ENCODE peak calls at places on chromosomes 3 and 15, in nine cellular contexts. F, H, Q, G, P, Y, Z, W and B are unnamed samples. For H3K36me3 and H3K4me1, the result is how much of the 10 kb centered on the place peaks cover.

GRCh38 chr15:70345251-70346019 is 247.7 kb upstream of the TLE3 start:
- DNase-seq in F (no peak), H (no peak), Q (no peak), G (no peak), P (no peak), Y (no peak), Z (no peak), W (peak), B (no peak)

GRCh38 chr3:71503525-71504249 is 79.8 kb downstream of the FOXP1 start:
- DNase-seq in F (no peak), H (no peak), Q (no peak), G (no peak), P (peak), Y (peak), Z (no peak), W (no peak), B (no peak)

GRCh38 chr3:6671363-6671762 is 189.6 kb upstream of the GRM7 start:
- DNase-seq in F (no peak), H (no peak), Q (no peak), G (no peak), P (no peak), Y (no peak), Z (no peak), W (no peak), B (no peak)

GRCh38 chr15:67156426-67156825 is 91.0 kb downstream of the SMAD3 start:
- DNase-seq in F (no peak), H (no peak), Q (no peak), G (no peak), P (no peak), Y (peak), Z (no peak), W (no peak), B (no peak)

GRCh38 chr3:69142090-69142489 is 19.7 kb upstream of the LMOD3 start:
- DNase-seq in F (no peak), H (no peak), Q (no peak), G (no peak), P (peak), Y (no peak), Z (no peak), W (no peak), B (no peak)

GRCh38 chr3:61157414-61157813 is 93.8 kb downstream of the FHIT start:
- DNase-seq in F (no peak), H (no peak), Q (no peak), G (no peak), P (no peak), Y (no peak), Z (no peak), W (no peak), B (no peak)

GRCh38 chr3:58588030-58588614 is 10.9 kb upstream of the FAM107A start:
- DNase-seq in F (no peak), H (no peak), Q (peak), G (no peak), P (peak), Y (no peak), Z (no peak), W (no peak), B (no peak)

GRCh38 chr3:59573911-59574310 is 524.1 kb upstream of the CFAP20DC start:
- DNase-seq in F (no peak), H (no peak), Q (no peak), G (peak), P (peak), Y (peak), Z (peak), W (peak), B (no peak)

GRCh38 chr3:136567599-136568188 is 184.5 kb downstream of the STAG1 start:
- DNase-seq in F (no peak), H (no peak), Q (no peak), G (no peak), P (no peak), Y (no peak), Z (no peak), W (no peak), B (no peak)

GRCh38 chr3:10467904-10468610 is 37.3 kb downstream of the ATP2B2 start:
- DNase-seq in F (no peak), H (no peak), Q (no peak), G (peak), P (no peak), Y (no peak), Z (no peak), W (no peak), B (no peak)

GRCh38 chr3:160691151-160691550 is 14.2 kb downstream of the ARL14 start:
- DNase-seq in F (no peak), H (no peak), Q (no peak), G (no peak), P (no peak), Y (no peak), Z (no peak), W (no peak), B (no peak)

GRCh38 chr3:82015241-82015640 is 253.8 kb upstream of the GBE1 start:
- DNase-seq in F (no peak), H (no peak), Q (no peak), G (no peak), P (peak), Y (no peak), Z (no peak), W (no peak), B (no peak)

GRCh38 chr3:122615303-122615702 is 37.9 kb downstream of the PARP15 start:
- DNase-seq in F (no peak), H (no peak), Q (no peak), G (no peak), P (no peak), Y (no peak), Z (no peak), W (no peak), B (no peak)

GRCh38 chr15:69561071-69561784 is 108.6 kb downstream of the RPLP1 start:
- DNase-seq in F (no peak), H (peak), Q (no peak), G (no peak), P (no peak), Y (no peak), Z (no peak), W (no peak), B (no peak)

GRCh38 chr15:52137432-52138357 is 25.1 kb upstream of the BCL2L10 start:
- DNase-seq in F (no peak), H (no peak), Q (no peak), G (no peak), P (no peak), Y (no peak), Z (no peak), W (no peak), B (peak)

GRCh38 chr3:42188365-42188764 is 77.6 kb downstream of the CCK start:
- DNase-seq in F (no peak), H (no peak), Q (no peak), G (no peak), P (no peak), Y (no peak), Z (no peak), W (no peak), B (no peak)

GRCh38 chr15:70342141-70342540 is 244.4 kb upstream of the TLE3 start:
- DNase-seq in F (no peak), H (no peak), Q (no peak), G (no peak), P (no peak), Y (no peak), Z (no peak), W (peak), B (peak)

GRCh38 chr3:71858493-71859127 is 73.7 kb upstream of the PROK2 start:
- DNase-seq in F (no peak), H (no peak), Q (no peak), G (no peak), P (no peak), Y (no peak), Z (no peak), W (no peak), B (no peak)

GRCh38 chr15:69032006-69032405 is 17.5 kb downstream of the NOX5 start:
- DNase-seq in F (no peak), H (no peak), Q (no peak), G (no peak), P (no peak), Y (no peak), Z (no peak), W (no peak), B (no peak)

GRCh38 chr3:113269661-113270060 is 58.3 kb downstream of the BOC start:
- DNase-seq in F (no peak), H (no peak), Q (no peak), G (no peak), P (no peak), Y (no peak), Z (no peak), W (no peak), B (no peak)

GRCh38 chr3:157573281-157573680 is 70.1 kb upstream of the VEPH1 start:
- DNase-seq in F (no peak), H (no peak), Q (no peak), G (no peak), P (no peak), Y (no peak), Z (no peak), W (no peak), B (no peak)

GRCh38 chr3:21803604-21804003 is 52.6 kb upstream of the ZNF385D start:
- DNase-seq in F (no peak), H (no peak), Q (no peak), G (no peak), P (no peak), Y (no peak), Z (no peak), W (no peak), B (no peak)

GRCh38 chr15:31157644-31158069 is 56.1 kb upstream of the TRPM1 start:
- DNase-seq in F (no peak), H (no peak), Q (peak), G (no peak), P (no peak), Y (no peak), Z (no peak), W (no peak), B (peak)

GRCh38 chr15:44719293-44719999 is 8.1 kb downstream of the B2M start:
- DNase-seq in F (peak), H (no peak), Q (peak), G (no peak), P (peak), Y (no peak), Z (no peak), W (no peak), B (no peak)

GRCh38 chr3:196603683-196604082 is 35.2 kb downstream of the FBXO45 start:
- DNase-seq in F (no peak), H (no peak), Q (no peak), G (no peak), P (no peak), Y (no peak), Z (no peak), W (no peak), B (no peak)

GRCh38 chr3:16086690-16087089 is 87.8 kb upstream of the GALNT15 start:
- DNase-seq in F (no peak), H (no peak), Q (no peak), G (no peak), P (no peak), Y (no peak), Z (no peak), W (no peak), B (no peak)

GRCh38 chr3:70849911-70850699 is 537.7 kb upstream of the MDFIC2 start:
- DNase-seq in F (no peak), H (no peak), Q (no peak), G (no peak), P (peak), Y (peak), Z (peak), W (no peak), B (no peak)

GRCh38 chr15:98684995-98685525 is 36.7 kb downstream of the IGF1R start:
- DNase-seq in F (no peak), H (no peak), Q (no peak), G (no peak), P (peak), Y (no peak), Z (no peak), W (no peak), B (no peak)

GRCh38 chr3:141407043-141407442 is 38.7 kb downstream of the ZBTB38 start:
- DNase-seq in F (no peak), H (no peak), Q (peak), G (peak), P (peak), Y (no peak), Z (peak), W (peak), B (no peak)

GRCh38 chr3:188286087-188286513 is 132.1 kb downstream of the LPP start:
- DNase-seq in F (no peak), H (no peak), Q (no peak), G (peak), P (peak), Y (peak), Z (peak), W (no peak), B (peak)

GRCh38 chr15:83092309-83092976 is 15.0 kb upstream of the TM6SF1 start:
- DNase-seq in F (peak), H (no peak), Q (no peak), G (no peak), P (peak), Y (peak), Z (peak), W (no peak), B (no peak)

GRCh38 chr15:39785139-39785538 is 2.5 kb upstream of the FSIP1 start:
- DNase-seq in F (no peak), H (no peak), Q (peak), G (no peak), P (no peak), Y (no peak), Z (no peak), W (no peak), B (peak)

GRCh38 chr15:84840741-84841429 is 23.7 kb downstream of the ALPK3 start:
- DNase-seq in F (no peak), H (peak), Q (no peak), G (peak), P (peak), Y (peak), Z (peak), W (peak), B (peak)

GRCh38 chr3:149363053-149363452 is 14.4 kb downstream of the TM4SF1 start:
- DNase-seq in F (no peak), H (no peak), Q (no peak), G (no peak), P (peak), Y (peak), Z (no peak), W (no peak), B (no peak)

DNA sequence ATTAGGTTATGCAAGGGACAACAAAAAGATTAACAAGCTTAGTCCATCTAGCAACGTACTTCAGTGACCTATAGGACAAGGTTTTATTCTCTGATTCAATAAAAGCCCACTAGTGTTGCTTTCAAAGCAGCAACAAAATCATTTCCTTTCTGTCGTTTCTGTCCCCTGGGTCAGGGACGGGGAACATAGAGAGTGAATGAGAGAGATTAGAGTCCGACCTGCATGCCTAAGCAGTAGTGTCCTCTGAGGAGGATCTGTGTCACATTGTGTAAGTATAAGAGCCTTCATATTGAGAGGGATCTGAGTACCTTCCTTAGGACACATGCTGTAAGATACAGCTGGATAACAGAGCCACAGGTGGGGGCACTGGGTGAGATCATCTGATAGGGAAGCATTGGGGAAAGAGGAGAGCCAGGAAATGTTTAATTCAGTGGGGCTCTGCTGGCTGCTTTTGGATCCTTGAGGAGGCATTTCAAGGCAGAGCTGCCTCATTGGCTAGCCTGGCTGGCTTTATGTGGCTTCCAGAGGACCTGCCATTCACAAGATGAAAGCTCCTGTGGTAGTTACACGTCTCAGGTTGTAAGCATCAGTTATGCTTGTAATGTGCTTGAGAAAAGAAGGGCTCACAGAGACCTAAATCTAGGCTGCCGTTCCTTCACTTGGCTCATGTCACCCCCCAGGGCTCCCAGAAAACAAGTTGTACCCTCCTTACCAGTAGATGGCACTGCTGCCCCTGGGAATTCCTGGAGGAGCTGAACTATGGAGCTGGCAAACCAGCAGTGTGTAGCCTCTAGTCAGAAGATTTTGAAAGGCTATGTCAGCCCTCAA is 2.7 kb downstream of the TMEM108 start:
- DNase-seq in F (peak), H (no peak), Q (peak), G (peak), P (peak), Y (peak), Z (peak), W (peak), B (peak)
- TF ChIP-seq CTCF in F (peak), H (peak), Q (peak), G (peak), P (peak), Y (peak), Z (peak), W (no peak), B (peak)

GRCh38 chr3:135159848-135160247 is 364.8 kb downstream of the EPHB1 start:
- DNase-seq in F (no peak), H (no peak), Q (no peak), G (no peak), P (no peak), Y (no peak), Z (no peak), W (no peak), B (no peak)
- H3K36me3 ChIP-seq in F (under half), H (under half), Q (under half), G (under half), P (under half), Y (under half), Z (under half), W (under half), B (under half)

GRCh38 chr15:48614051-48614450 is 31.5 kb downstream of the FBN1 start:
- DNase-seq in F (no peak), H (no peak), Q (no peak), G (no peak), P (no peak), Y (no peak), Z (no peak), W (no peak), B (no peak)
- H3K4me1 ChIP-seq in F (under half), H (under half), Q (under half), G (under half), P (under half), Y (under half), Z (under half), W (under half), B (under half)

GRCh38 chr3:25661694-25662455 is 2.8 kb downstream of the TOP2B start:
- DNase-seq in F (peak), H (no peak), Q (peak), G (no peak), P (peak), Y (no peak), Z (no peak), W (no peak), B (no peak)
- TF ChIP-seq CTCF in F (peak), H (no peak), Q (peak), G (no peak), P (no peak), Y (no peak), Z (peak), W (no peak), B (no peak)

DNA sequence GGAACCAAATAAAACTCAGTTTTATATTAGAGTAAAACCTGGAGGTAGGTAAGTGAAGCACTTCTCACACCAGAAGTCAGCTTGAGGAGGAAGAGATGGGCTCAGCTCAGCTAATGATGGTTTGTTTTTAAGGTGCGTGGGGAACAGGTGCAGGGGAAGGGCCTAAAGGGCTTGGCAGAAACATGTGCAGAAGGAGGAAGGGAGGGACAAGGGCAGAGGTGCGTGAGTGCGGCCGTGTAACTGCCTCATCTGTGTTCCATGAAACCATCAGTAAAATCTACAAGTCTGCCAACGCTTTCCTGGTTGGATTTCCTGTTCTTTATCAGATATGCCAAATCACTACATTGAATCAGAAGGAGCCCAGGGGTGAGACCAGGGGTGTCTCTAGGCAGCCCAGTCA is 19.9 kb downstream of the FYCO1 start:
- DNase-seq in F (no peak), H (no peak), Q (no peak), G (no peak), P (no peak), Y (no peak), Z (no peak), W (no peak), B (no peak)
- H3K36me3 ChIP-seq in F (half or more), H (under half), Q (under half), G (half or more), P (under half), Y (under half), Z (half or more), W (under half), B (half or more)

GRCh38 chr3:152405915-152406802 is 137.4 kb downstream of the MBNL1 start:
- DNase-seq in F (no peak), H (no peak), Q (no peak), G (no peak), P (peak), Y (peak), Z (no peak), W (no peak), B (no peak)
- H3K4me1 ChIP-seq in F (under half), H (under half), Q (under half), G (half or more), P (under half), Y (under half), Z (half or more), W (under half), B (under half)

GRCh38 chr15:80982205-80982604 is 7.4 kb downstream of the MESD start:
- DNase-seq in F (no peak), H (no peak), Q (no peak), G (no peak), P (no peak), Y (no peak), Z (no peak), W (no peak), B (no peak)
- TF ChIP-seq CTCF in F (peak), H (no peak), Q (no peak), G (no peak), P (no peak), Y (no peak), Z (no peak), W (no peak), B (no peak)